ENCODE peak calls at places on chromosomes 2 and 18, in six cellular contexts. E is NCI-H1436, K is endodermal cell, Y is AG04450, L is dorsolateral prefrontal cortex, F is MV-4-11. W is an unnamed sample.

GRCh38 chr18:49305688-49306336 is 154.6 kb downstream of the DYM start:
- DNase-seq in E (no peak), K (no peak), L (no peak), Y (no peak), F (no peak), W (no peak)

GRCh38 chr2:137255990-137256389 is 490.6 kb downstream of the THSD7B start:
- DNase-seq in F (no peak), E (no peak), Y (no peak), L (no peak), K (no peak), W (no peak)

GRCh38 chr2:191977754-191978153 is 130.9 kb upstream of the CAVIN2 start:
- DNase-seq in Y (no peak), F (no peak), L (no peak), E (no peak), K (no peak), W (no peak)

GRCh38 chr2:48092846-48093498 is 186.7 kb upstream of the FBXO11 start:
- DNase-seq in F (no peak), Y (no peak), K (no peak), E (no peak), L (no peak), W (no peak)

GRCh38 chr2:69017876-69018275 is 4.9 kb downstream of the ANTXR1 start:
- DNase-seq in L (no peak), F (no peak), K (no peak), Y (no peak), E (no peak), W (no peak)

GRCh38 chr2:64637000-64637628 is 16.6 kb downstream of the SERTAD2 start:
- DNase-seq in F (peak; percentile 23), K (no peak), L (no peak), E (no peak), Y (no peak), W (no peak)

GRCh38 chr2:234427081-234428058 is 69.5 kb downstream of the ARL4C start:
- DNase-seq in L (no peak), E (no peak), F (peak; percentile 56), Y (peak; percentile 70), K (peak; percentile 87), W (no peak)

GRCh38 chr2:24984912-24985311 is 13.2 kb upstream of the DNAJC27 start:
- DNase-seq in K (peak; percentile 42), E (no peak), F (no peak), L (peak; percentile 43), Y (no peak), W (peak; percentile 81)

GRCh38 chr2:118750959-118751565 is 96.4 kb downstream of the EN1 start:
- DNase-seq in F (no peak), Y (no peak), K (no peak), E (no peak), L (no peak), W (no peak)

GRCh38 chr18:79987566-79987965 is 797 bp downstream of the TXNL4A start:
- DNase-seq in L (no peak), E (no peak), Y (no peak), F (no peak), K (no peak), W (no peak)

GRCh38 chr2:9703701-9704221 is 73.0 kb upstream of the YWHAQ start:
- DNase-seq in L (no peak), Y (peak; percentile 62), E (no peak), K (peak; percentile 68), F (peak; percentile 91), W (no peak)

GRCh38 chr2:44680983-44681481 is 260.5 kb upstream of the SIX3 start:
- DNase-seq in K (peak; percentile 61), E (peak; percentile 43), F (no peak), Y (no peak), L (no peak), W (peak; percentile 52)

GRCh38 chr2:47043142-47043890 is 111.8 kb downstream of the STPG4 start:
- DNase-seq in E (no peak), K (peak; percentile 86), L (no peak), F (no peak), Y (peak; percentile 85), W (no peak)

GRCh38 chr2:229731916-229732315 is 17.6 kb upstream of the DNER start:
- DNase-seq in E (no peak), K (no peak), L (no peak), F (no peak), Y (no peak), W (no peak)

GRCh38 chr2:183371545-183371944 is 247.3 kb downstream of the NUP35 start:
- DNase-seq in F (no peak), E (no peak), L (no peak), Y (no peak), K (no peak), W (no peak)

GRCh38 chr18:42559292-42559691 is 556.2 kb downstream of the RIT2 start:
- DNase-seq in F (no peak), Y (no peak), E (no peak), L (no peak), K (peak; percentile 45), W (no peak)

GRCh38 chr2:69385443-69386151 is 1.4 kb downstream of the GFPT1 start:
- DNase-seq in L (no peak), F (peak; percentile 5), E (no peak), K (no peak), Y (no peak), W (no peak)

GRCh38 chr2:174493549-174494331 is 6.9 kb upstream of the GPR155 start:
- DNase-seq in F (no peak), Y (no peak), E (no peak), L (no peak), K (no peak), W (no peak)

GRCh38 chr2:219731173-219731572 is 103.7 kb downstream of the SLC4A3 start:
- DNase-seq in Y (no peak), F (no peak), L (no peak), E (no peak), K (no peak), W (no peak)

GRCh38 chr18:67318651-67319050 is 197.9 kb downstream of the DSEL start:
- DNase-seq in F (no peak), Y (peak; percentile 16), K (no peak), L (no peak), E (no peak), W (no peak)

GRCh38 chr18:79530821-79531220 is 135.1 kb downstream of the NFATC1 start:
- DNase-seq in F (no peak), E (no peak), L (peak; percentile 10), Y (no peak), K (no peak), W (no peak)

GRCh38 chr2:215485032-215485431 is 49.2 kb upstream of the FN1 start:
- DNase-seq in E (no peak), L (no peak), F (no peak), Y (no peak), K (no peak), W (no peak)

GRCh38 chr2:11746376-11746806 is at the start of gene LPIN1:
- DNase-seq in L (peak; percentile 86), E (peak; percentile 82), Y (peak; percentile 54), K (peak; percentile 97), F (peak; percentile 70), W (peak; percentile 62)